ENCODE peak calls at places on chromosome 7, in six cellular contexts. D is body of pancreas, A is heart left ventricle, R is gastrocnemius medialis, J is K562, N is IMR-90. O is an unnamed sample.

GRCh38 chr7:30162622-30163124 is 27.9 kb downstream of the MTURN start:
- ATAC-seq in R (no peak), N (peak; percentile 71), A (no peak), J (peak; percentile 35), D (no peak), O (no peak)

GRCh38 chr7:23604296-23604640 is 7.1 kb downstream of the CCDC126 start:
- ATAC-seq in D (no peak), A (no peak), N (no peak), J (no peak), R (no peak), O (no peak)

GRCh38 chr7:30171753-30172447 is 37.1 kb downstream of the MTURN start:
- ATAC-seq in J (no peak), D (no peak), A (no peak), R (no peak), N (no peak), O (no peak)

GRCh38 chr7:118836933-118837332 is 612.4 kb downstream of the ANKRD7 start:
- ATAC-seq in J (no peak), R (no peak), D (no peak), A (no peak), N (no peak), O (no peak)

GRCh38 chr7:114021135-114021534 is 102.3 kb upstream of the PPP1R3A start:
- ATAC-seq in A (no peak), D (no peak), N (peak; percentile 65), J (no peak), R (no peak), O (no peak)

GRCh38 chr7:69232445-69233376 is 365.6 kb upstream of the AUTS2 start:
- ATAC-seq in R (no peak), J (no peak), N (no peak), D (no peak), A (no peak), O (no peak)

GRCh38 chr7:43756368-43757072 is 2.0 kb upstream of the BLVRA start:
- ATAC-seq in J (peak; percentile 53), D (no peak), N (peak; percentile 72), R (no peak), A (no peak), O (no peak)

GRCh38 chr7:110681941-110682340 is 409.0 kb upstream of the LRRN3 start:
- ATAC-seq in N (no peak), D (no peak), J (no peak), R (no peak), A (no peak), O (no peak)

GRCh38 chr7:21412953-21413352 is 14.9 kb upstream of the SP4 start:
- ATAC-seq in N (no peak), A (no peak), D (no peak), R (no peak), J (no peak), O (no peak)

GRCh38 chr7:157490465-157490912 is 153.7 kb downstream of the DNAJB6 start:
- ATAC-seq in D (no peak), A (peak; percentile 30), N (no peak), J (peak; percentile 93), R (no peak), O (peak; percentile 31)

GRCh38 chr7:79308176-79308575 is 145.3 kb downstream of the MAGI2 start:
- ATAC-seq in J (no peak), R (peak; percentile 74), A (peak; percentile 69), D (no peak), N (no peak), O (peak; percentile 51)

GRCh38 chr7:69256634-69257081 is 341.6 kb upstream of the AUTS2 start:
- ATAC-seq in N (no peak), R (peak; percentile 58), A (peak; percentile 81), J (no peak), D (no peak), O (peak; percentile 80)

GRCh38 chr7:37068902-37069301 is 344.6 kb upstream of the AOAH start:
- ATAC-seq in R (no peak), N (no peak), D (no peak), A (no peak), J (no peak), O (no peak)

GRCh38 chr7:37071124-37071523 is 346.8 kb upstream of the AOAH start:
- ATAC-seq in J (no peak), D (no peak), A (no peak), N (no peak), R (no peak), O (no peak)

GRCh38 chr7:37067961-37068536 is 343.8 kb upstream of the AOAH start:
- ATAC-seq in N (peak; percentile 70), J (no peak), D (no peak), A (no peak), R (peak; percentile 49), O (no peak)

GRCh38 chr7:37065779-37066271 is 341.5 kb upstream of the AOAH start:
- ATAC-seq in D (no peak), A (no peak), N (peak; percentile 55), R (no peak), J (no peak), O (no peak)

DNA sequence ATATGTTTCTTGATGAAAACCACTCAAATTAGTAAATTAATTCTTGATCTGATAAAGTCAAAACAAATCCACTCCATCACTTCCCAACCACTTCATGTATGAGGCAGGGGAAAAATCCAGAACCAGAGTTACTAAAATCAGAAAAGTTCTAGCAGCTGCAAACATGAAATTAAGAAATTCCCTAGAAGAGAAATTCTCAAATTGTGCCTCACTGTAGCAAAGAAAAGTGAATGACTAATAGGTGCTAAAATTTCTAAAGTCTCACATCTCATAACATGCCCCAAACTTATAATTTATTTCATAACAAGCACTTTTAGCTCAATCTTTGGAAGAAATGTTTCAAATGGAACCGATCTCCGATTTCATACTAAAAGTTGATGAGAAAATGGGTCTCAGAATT is 345.0 kb upstream of the AOAH start:
- ATAC-seq in D (no peak), R (no peak), A (no peak), J (no peak), N (no peak), O (no peak)
- TF ChIP-seq CTCF in D (no peak), R (no peak), A (no peak), J (no peak), N (no peak), O (no peak)

GRCh38 chr7:152502813-152503790 is 67.3 kb upstream of the KMT2C start:
- ATAC-seq in J (peak; percentile 41), N (no peak), A (no peak), R (no peak), D (no peak), O (no peak)

GRCh38 chr7:152505606-152506005 is 69.8 kb upstream of the KMT2C start:
- ATAC-seq in A (no peak), R (no peak), D (no peak), J (no peak), N (no peak), O (no peak)

GRCh38 chr7:152501506-152501905 is 65.7 kb upstream of the KMT2C start:
- ATAC-seq in D (no peak), A (no peak), R (no peak), N (no peak), J (no peak), O (no peak)

GRCh38 chr7:152504367-152504766 is 68.6 kb upstream of the KMT2C start:
- ATAC-seq in N (no peak), J (peak; percentile 46), A (no peak), R (no peak), D (no peak), O (no peak)

DNA sequence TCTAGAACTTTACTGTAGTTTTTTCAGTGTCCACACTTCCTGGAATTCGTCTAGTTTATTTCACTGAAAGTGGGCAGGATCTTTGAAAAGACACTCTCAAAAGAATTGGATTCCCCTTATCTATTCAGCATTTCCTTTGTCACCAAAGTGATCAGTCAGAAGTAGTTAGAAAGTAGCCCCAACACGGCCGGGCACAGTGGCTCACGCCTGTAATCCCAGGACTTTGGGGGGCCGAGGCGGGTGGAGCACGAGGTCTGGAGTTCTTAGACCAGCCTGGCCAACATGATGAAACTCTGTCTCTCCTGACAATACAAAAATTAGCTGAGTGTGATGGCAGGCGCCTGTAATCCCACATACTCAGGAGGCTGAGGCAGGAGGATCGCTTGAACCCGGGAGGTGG is 69.0 kb upstream of the KMT2C start:
- ATAC-seq in N (no peak), D (no peak), R (no peak), A (no peak), J (no peak), O (no peak)
- TF ChIP-seq POLR2A in N (no peak), D (no peak), R (no peak), A (no peak), J (no peak), O (no peak)

GRCh38 chr7:45921699-45922519 is 837 bp upstream of the IGFBP3 start:
- ATAC-seq in J (no peak), N (peak; percentile 19), D (no peak), A (peak; percentile 65), R (peak; percentile 35), O (no peak)
- TF ChIP-seq CTCF in J (peak; percentile 37), N (peak; percentile 99), D (peak; percentile 13), A (peak; percentile 97), R (peak; percentile 75), O (peak; percentile 71)

GRCh38 chr7:134778941-134779740 is at the start of gene CALD1:
- ATAC-seq in A (peak; percentile 92), J (peak; percentile 49), R (peak; percentile 76), D (peak; percentile 72), N (peak; percentile 91), O (peak; percentile 93)
- TF ChIP-seq POLR2A in A (peak; percentile 82), J (no peak), R (peak; percentile 46), D (peak; percentile 45), N (peak; percentile 98), O (peak; percentile 84)

GRCh38 chr7:76165106-76165972 is 36.4 kb upstream of the SRRM3 start:
- ATAC-seq in N (no peak), J (no peak), A (no peak), D (no peak), R (no peak), O (no peak)

GRCh38 chr7:76165973-76166403 is 35.7 kb upstream of the SRRM3 start:
- ATAC-seq in R (no peak), A (peak; percentile 12), N (no peak), D (no peak), J (peak; percentile 44), O (no peak)

DNA sequence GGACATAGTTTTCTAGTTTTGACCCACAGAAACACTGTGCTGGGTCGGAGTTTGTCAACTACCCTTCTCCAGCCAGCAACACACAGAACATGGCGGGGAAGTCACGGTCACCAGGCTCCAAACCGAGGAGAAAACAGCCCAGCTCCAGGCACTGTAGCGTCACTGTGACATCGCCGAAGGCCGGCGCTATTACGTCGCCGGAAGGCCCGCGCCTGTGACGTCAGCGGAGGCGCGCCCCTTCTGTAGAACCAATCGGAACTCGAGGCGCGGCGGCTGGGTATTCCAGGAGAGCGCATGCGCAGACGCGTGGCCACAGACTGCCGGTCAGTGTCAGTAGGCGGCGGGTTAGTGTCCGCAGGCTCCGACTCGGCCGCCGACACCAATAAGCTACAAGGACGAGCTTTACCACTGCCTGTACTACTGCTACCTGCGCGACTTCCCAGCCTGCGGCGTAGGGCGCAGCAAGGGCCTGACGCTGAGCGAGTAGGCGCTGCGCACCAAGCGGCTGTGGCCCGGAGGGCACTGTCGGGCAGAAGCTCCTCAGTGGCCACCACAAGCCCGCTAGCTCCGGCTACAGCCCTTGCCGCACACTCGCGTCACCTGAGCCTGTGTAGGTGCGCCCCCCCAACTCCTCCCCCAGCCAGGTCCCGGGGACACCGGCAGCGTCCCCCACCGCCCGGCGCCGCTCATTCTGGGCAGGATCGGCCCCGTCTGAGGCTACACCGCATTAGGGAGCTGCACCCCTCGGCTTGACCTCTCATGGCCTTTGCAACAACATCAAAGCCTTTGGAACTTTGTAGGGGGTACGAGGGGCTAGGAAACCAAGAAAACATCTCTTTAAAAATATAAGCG is 35.1 kb upstream of the SRRM3 start:
- ATAC-seq in J (peak; percentile 97), D (peak; percentile 97), R (peak; percentile 98), A (peak; percentile 98), N (peak; percentile 99), O (peak; percentile 98)
- TF ChIP-seq CTCF in J (peak; percentile 46), D (no peak), R (peak; percentile 35), A (peak; percentile 46), N (peak; percentile 11), O (peak; percentile 41)